ENCODE peak calls at places on chromosomes 7 and 10, in five cellular contexts. M, B, U, V and F are unnamed samples.

GRCh38 chr7:46133076-46133475 is 212.0 kb upstream of the IGFBP3 start:
- DNase-seq in M (no peak), V (no peak), U (no peak), B (no peak), F (no peak)

GRCh38 chr10:92662852-92663251 is 26.9 kb upstream of the HHEX start:
- DNase-seq in B (no peak), M (no peak), U (no peak), V (no peak), F (no peak)

GRCh38 chr7:66974986-66975590 is 20.3 kb downstream of the SBDS start:
- DNase-seq in V (no peak), B (no peak), U (peak), M (no peak), F (no peak)

GRCh38 chr10:131697461-131698128 is 203.2 kb upstream of the PPP2R2D start:
- DNase-seq in B (no peak), U (no peak), V (no peak), M (no peak), F (no peak)

GRCh38 chr7:46660402-46660801 is 739.3 kb upstream of the IGFBP3 start:
- DNase-seq in M (no peak), U (no peak), V (no peak), B (no peak), F (no peak)

GRCh38 chr7:23431596-23432284 is 38.6 kb downstream of the IGF2BP3 start:
- DNase-seq in B (no peak), V (no peak), U (no peak), M (no peak), F (no peak)

GRCh38 chr10:5882961-5883360 is 6.7 kb downstream of the ANKRD16 start:
- DNase-seq in M (no peak), U (no peak), B (no peak), V (no peak), F (no peak)

GRCh38 chr10:60134548-60134947 is 228.2 kb upstream of the CCDC6 start:
- DNase-seq in V (no peak), B (no peak), U (no peak), M (no peak), F (no peak)

GRCh38 chr7:115844857-115845256 is 185.7 kb downstream of the TFEC start:
- DNase-seq in V (no peak), U (no peak), B (no peak), M (no peak), F (no peak)

GRCh38 chr10:74432841-74433594 is 282.0 kb downstream of the ADK start:
- DNase-seq in V (no peak), B (no peak), U (no peak), M (no peak), F (no peak)

GRCh38 chr7:98223351-98223897 is 12.2 kb downstream of the BHLHA15 start:
- DNase-seq in M (no peak), U (no peak), B (no peak), V (no peak), F (no peak)

GRCh38 chr7:98229991-98230745 is 18.9 kb downstream of the BHLHA15 start:
- DNase-seq in B (no peak), V (no peak), U (no peak), M (no peak), F (peak)

GRCh38 chr10:132547421-132547861 is 9.9 kb downstream of the INPP5A start:
- DNase-seq in M (no peak), U (peak), V (no peak), B (no peak), F (no peak)

GRCh38 chr7:137403282-137403681 is 59.7 kb upstream of the PTN start:
- DNase-seq in B (no peak), M (no peak), V (no peak), U (no peak), F (no peak)

GRCh38 chr7:33849004-33849403 is 56.3 kb upstream of the BMPER start:
- DNase-seq in M (no peak), U (no peak), B (no peak), V (no peak), F (no peak)

GRCh38 chr7:114519215-114519614 is 104.6 kb downstream of the FOXP2 start:
- DNase-seq in M (no peak), V (no peak), U (no peak), B (no peak), F (no peak)

GRCh38 chr10:10985361-10985760 is 32.3 kb upstream of the CELF2 start:
- DNase-seq in M (no peak), V (no peak), B (no peak), U (no peak), F (no peak)

GRCh38 chr10:65559369-65559768 is 1366.5 kb upstream of the LRRTM3 start:
- DNase-seq in M (no peak), V (no peak), U (no peak), B (no peak), F (no peak)

GRCh38 chr7:30501264-30501663 is 3.4 kb downstream of the GGCT start:
- DNase-seq in V (no peak), B (no peak), M (no peak), U (no peak), F (no peak)

GRCh38 chr7:158353606-158354570 is 233.7 kb downstream of the PTPRN2 start:
- DNase-seq in V (no peak), M (peak), U (peak), B (no peak), F (no peak)
- TF ChIP-seq CTCF in V (no peak), M (no peak), U (no peak), B (no peak), F (peak)

GRCh38 chr10:84269773-84270172 is 24.9 kb downstream of the RGR start:
- DNase-seq in M (no peak), V (no peak), U (no peak), B (no peak), F (no peak)
- H3K27ac ChIP-seq in M (no peak), V (no peak), U (no peak), B (no peak), F (no peak)

GRCh38 chr10:128125944-128126764 is at the start of gene MKI67:
- DNase-seq in U (peak), B (peak), M (peak), V (peak), F (peak)
- TF ChIP-seq POLR2A in U (no peak), B (peak), M (no peak), V (no peak), F (no peak)

GRCh38 chr10:27248215-27248614 is 7.6 kb upstream of the ACBD5 start:
- DNase-seq in U (no peak), M (no peak), B (no peak), V (no peak), F (no peak)

GRCh38 chr10:27245846-27246245 is 5.2 kb upstream of the ACBD5 start:
- DNase-seq in U (no peak), B (no peak), V (no peak), M (no peak), F (no peak)

GRCh38 chr10:27244976-27245375 is 4.4 kb upstream of the ACBD5 start:
- DNase-seq in V (no peak), B (no peak), U (no peak), M (no peak), F (no peak)

GRCh38 chr10:27247037-27247436 is 6.4 kb upstream of the ACBD5 start:
- DNase-seq in B (no peak), U (no peak), V (no peak), M (no peak), F (no peak)

GRCh38 chr10:27247441-27247840 is 6.8 kb upstream of the ACBD5 start:
- DNase-seq in M (no peak), U (no peak), B (no peak), V (no peak), F (no peak)
- TF ChIP-seq CTCF in M (no peak), U (no peak), B (no peak), V (no peak), F (no peak)